ENCODE peak calls at places on chromosomes 7 and 10, in ten cellular contexts. J is mammary epithelial cell, Y is cardiac muscle cell, L is heart left ventricle, B is ovary, U is fibroblast of lung, Z is colonic mucosa, I is kidney, W is transverse colon, T is pancreas. V is an unnamed sample. For H3K36me3 and H3K4me1, the result is how much of the 10 kb centered on the place peaks cover.

GRCh38 chr10:28738200-28738599 is 60.9 kb downstream of the BAMBI start:
- DNase-seq in J (no peak), Y (no peak), L (no peak), B (no peak), U (no peak), Z (peak), I (no peak), W (no peak), T (no peak), V (no peak)

GRCh38 chr10:33008499-33009243 is 50.6 kb upstream of the ITGB1 start:
- DNase-seq in J (peak), Y (peak), L (no peak), B (peak), U (peak), Z (peak), I (no peak), W (peak), T (no peak), V (no peak)

GRCh38 chr10:62934258-62934657 is 118.1 kb upstream of the EGR2 start:
- DNase-seq in J (peak), Y (no peak), L (no peak), B (no peak), U (no peak), Z (no peak), I (no peak), W (no peak), T (no peak), V (no peak)

GRCh38 chr10:108327706-108328105 is 1163.2 kb upstream of the SORCS1 start:
- DNase-seq in J (peak), Y (no peak), L (no peak), B (no peak), U (no peak), Z (no peak), I (no peak), W (no peak), T (no peak), V (no peak)

GRCh38 chr10:10500941-10501340 is 516.7 kb upstream of the CELF2 start:
- DNase-seq in J (no peak), Y (peak), L (no peak), B (no peak), U (peak), Z (no peak), I (no peak), W (no peak), T (no peak), V (no peak)

GRCh38 chr7:107394301-107394700 is 75.6 kb upstream of the GPR22 start:
- DNase-seq in J (no peak), Y (peak), L (no peak), B (no peak), U (peak), Z (no peak), I (no peak), W (no peak), T (no peak), V (no peak)

GRCh38 chr10:34528320-34528719 is 286.8 kb downstream of the PARD3 start:
- DNase-seq in J (peak), Y (peak), L (no peak), B (no peak), U (peak), Z (no peak), I (no peak), W (no peak), T (no peak), V (no peak)

GRCh38 chr10:74437822-74438221 is 286.8 kb downstream of the ADK start:
- DNase-seq in J (peak), Y (peak), L (no peak), B (no peak), U (peak), Z (no peak), I (no peak), W (no peak), T (no peak), V (no peak)

GRCh38 chr10:12322583-12323131 is 26.7 kb upstream of the CAMK1D start:
- DNase-seq in J (no peak), Y (no peak), L (no peak), B (no peak), U (no peak), Z (no peak), I (no peak), W (no peak), T (no peak), V (no peak)

GRCh38 chr10:58115218-58116050 is 152.3 kb downstream of the IPMK start:
- DNase-seq in J (no peak), Y (no peak), L (no peak), B (no peak), U (no peak), Z (no peak), I (no peak), W (no peak), T (no peak), V (no peak)

GRCh38 chr7:105797652-105798051 is 78.7 kb downstream of the ATXN7L1 start:
- DNase-seq in J (no peak), Y (no peak), L (no peak), B (no peak), U (no peak), Z (no peak), I (no peak), W (no peak), T (no peak), V (no peak)

GRCh38 chr10:88989824-88990527 is 622 bp upstream of the FAS start:
- DNase-seq in J (peak), Y (peak), L (peak), B (no peak), U (peak), Z (no peak), I (no peak), W (no peak), T (no peak), V (no peak)

GRCh38 chr7:28708458-28708951 is 249.6 kb downstream of the TRIL start:
- DNase-seq in J (no peak), Y (no peak), L (no peak), B (no peak), U (no peak), Z (no peak), I (no peak), W (no peak), T (no peak), V (no peak)

GRCh38 chr7:42831051-42831952 is 80.6 kb downstream of the C7orf25 start:
- DNase-seq in J (peak), Y (peak), L (peak), B (peak), U (peak), Z (peak), I (no peak), W (peak), T (no peak), V (peak)

GRCh38 chr10:103554488-103555320 is 61.2 kb downstream of the NEURL1 start:
- DNase-seq in J (peak), Y (peak), L (peak), B (peak), U (peak), Z (peak), I (peak), W (peak), T (peak), V (peak)

GRCh38 chr7:127654404-127655392 is 2.7 kb downstream of the SND1 start:
- DNase-seq in J (peak), Y (peak), L (no peak), B (no peak), U (peak), Z (no peak), I (no peak), W (no peak), T (no peak), V (no peak)

GRCh38 chr10:52484426-52485065 is 170.5 kb downstream of the DKK1 start:
- DNase-seq in J (no peak), Y (no peak), L (no peak), B (no peak), U (no peak), Z (no peak), I (no peak), W (no peak), T (no peak), V (no peak)

GRCh38 chr7:150910996-150911422 is 58.7 kb downstream of the AOC1 start:
- DNase-seq in J (no peak), Y (no peak), L (no peak), B (no peak), U (no peak), Z (no peak), I (no peak), W (no peak), T (no peak), V (no peak)

GRCh38 chr7:150912427-150912826 is 60.1 kb downstream of the AOC1 start:
- DNase-seq in J (no peak), Y (no peak), L (no peak), B (no peak), U (no peak), Z (no peak), I (no peak), W (no peak), T (no peak), V (no peak)

GRCh38 chr7:150914196-150914595 is 61.9 kb downstream of the AOC1 start:
- DNase-seq in J (no peak), Y (no peak), L (no peak), B (no peak), U (no peak), Z (no peak), I (no peak), W (no peak), T (no peak), V (no peak)

GRCh38 chr7:150909192-150909591 is 56.9 kb downstream of the AOC1 start:
- DNase-seq in J (no peak), Y (no peak), L (no peak), B (no peak), U (no peak), Z (no peak), I (no peak), W (no peak), T (no peak), V (no peak)

DNA sequence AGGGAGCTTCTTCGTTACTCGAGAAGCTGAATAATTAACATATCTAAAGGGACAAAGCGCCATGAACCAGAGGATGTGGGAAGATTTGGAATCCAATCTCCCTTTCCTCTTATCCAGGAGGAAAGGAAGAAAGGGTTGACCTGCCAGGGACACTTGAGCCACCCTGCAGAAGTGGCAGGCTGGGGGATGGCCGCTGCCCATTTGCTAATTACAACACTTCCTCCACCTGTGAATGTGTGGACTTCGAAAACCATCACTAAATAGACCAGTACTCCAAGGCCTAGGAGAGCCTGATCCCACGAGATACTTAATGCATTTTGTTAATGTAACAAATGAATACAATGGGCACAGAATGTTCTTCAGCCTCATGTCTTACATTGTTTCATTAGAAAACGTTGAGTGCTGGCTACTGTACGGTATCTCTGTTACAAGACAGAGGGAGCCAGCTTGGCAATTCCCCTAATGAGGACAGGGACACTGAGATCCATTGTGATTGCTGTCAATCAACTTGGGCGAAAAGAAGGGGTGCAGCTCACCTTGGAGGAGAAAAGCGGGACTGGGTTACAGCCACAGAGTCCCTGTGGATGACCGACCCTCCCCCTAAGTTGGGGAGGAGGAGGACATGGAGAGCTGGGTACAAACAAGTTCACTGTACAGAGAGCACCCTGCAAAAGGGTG is 59.4 kb downstream of the AOC1 start:
- DNase-seq in J (no peak), Y (no peak), L (no peak), B (no peak), U (no peak), Z (no peak), I (no peak), W (no peak), T (no peak), V (no peak)
- H3K36me3 ChIP-seq in J (under half), Y (under half), L (under half), B (under half), U (under half), Z (under half), I (under half), W (under half), T (under half), V (under half)

GRCh38 chr7:100471021-100471420 is 7.0 kb upstream of the SPACDR start:
- DNase-seq in J (no peak), Y (no peak), L (no peak), B (no peak), U (no peak), Z (no peak), I (no peak), W (no peak), T (no peak), V (no peak)

GRCh38 chr7:100475549-100475948 is 3.5 kb downstream of the TSC22D4 start:
- DNase-seq in J (no peak), Y (no peak), L (peak), B (peak), U (no peak), Z (no peak), I (peak), W (no peak), T (no peak), V (no peak)

GRCh38 chr7:100472854-100473499 is 6.0 kb downstream of the TSC22D4 start:
- DNase-seq in J (peak), Y (peak), L (peak), B (no peak), U (no peak), Z (no peak), I (peak), W (no peak), T (no peak), V (peak)

GRCh38 chr7:100469227-100470044 is 5.4 kb upstream of the SPACDR start:
- DNase-seq in J (peak), Y (peak), L (peak), B (peak), U (peak), Z (peak), I (peak), W (peak), T (peak), V (peak)

DNA sequence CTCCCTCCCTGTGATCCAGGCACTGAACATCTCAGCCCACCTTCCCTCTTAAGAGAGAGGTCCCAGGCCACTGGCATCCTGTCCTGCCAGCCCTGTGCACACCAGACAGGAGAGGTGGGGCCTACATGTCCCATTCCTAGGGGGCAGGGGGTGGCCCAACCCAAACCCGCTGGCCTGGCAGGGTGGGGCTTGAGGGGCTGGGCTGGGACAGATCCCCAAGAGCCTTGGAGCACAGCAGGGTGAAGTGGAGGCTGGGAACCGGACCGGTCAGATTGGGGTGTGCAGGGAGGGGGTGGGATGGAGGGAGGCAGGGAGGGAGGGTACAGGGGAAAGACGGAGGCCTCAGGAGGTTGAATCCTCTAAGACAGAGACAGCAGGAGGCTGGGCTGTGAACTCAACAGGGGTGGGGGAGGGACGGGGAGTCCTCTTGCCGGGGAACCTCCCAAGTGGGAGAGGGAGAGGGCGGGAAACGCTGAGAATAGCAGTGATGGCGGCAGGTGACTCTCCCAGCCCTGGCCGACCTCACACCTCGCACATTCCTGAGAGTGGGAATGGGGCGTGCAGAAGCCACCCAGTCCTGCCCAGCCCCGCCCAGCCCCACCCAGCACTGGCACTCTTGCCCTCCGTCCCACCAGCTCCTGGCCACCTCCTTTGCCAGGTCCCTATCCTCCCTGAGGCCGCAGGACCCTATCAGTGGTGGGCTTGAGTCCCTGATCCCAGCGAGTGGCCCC is 6.7 kb downstream of the TSC22D4 start:
- DNase-seq in J (no peak), Y (no peak), L (no peak), B (no peak), U (no peak), Z (no peak), I (peak), W (peak), T (no peak), V (no peak)
- H3K4me1 ChIP-seq in J (under half), Y (under half), L (under half), B (under half), U (under half), Z (under half), I (under half), W (under half), T (under half), V (half or more)

GRCh38 chr7:66146701-66147100 is 32.1 kb downstream of the CRCP start:
- DNase-seq in J (no peak), Y (peak), L (no peak), B (no peak), U (peak), Z (no peak), I (no peak), W (no peak), T (no peak), V (no peak)
- H3K36me3 ChIP-seq in J (under half), Y (under half), L (half or more), B (under half), U (under half), Z (under half), I (under half), W (under half), T (under half), V (half or more)

GRCh38 chr7:101488826-101489572 is 126.3 kb downstream of the COL26A1 start:
- DNase-seq in J (no peak), Y (no peak), L (no peak), B (no peak), U (no peak), Z (peak), I (no peak), W (peak), T (no peak), V (no peak)

GRCh38 chr7:101496017-101496416 is 133.1 kb downstream of the MYL10 start:
- DNase-seq in J (no peak), Y (peak), L (no peak), B (no peak), U (no peak), Z (no peak), I (no peak), W (no peak), T (no peak), V (no peak)

GRCh38 chr7:101494602-101495329 is 132.1 kb downstream of the COL26A1 start:
- DNase-seq in J (no peak), Y (no peak), L (peak), B (no peak), U (no peak), Z (no peak), I (peak), W (no peak), T (no peak), V (no peak)
- H3K4me1 ChIP-seq in J (under half), Y (under half), L (under half), B (under half), U (under half), Z (under half), I (under half), W (under half), T (under half), V (under half)

DNA sequence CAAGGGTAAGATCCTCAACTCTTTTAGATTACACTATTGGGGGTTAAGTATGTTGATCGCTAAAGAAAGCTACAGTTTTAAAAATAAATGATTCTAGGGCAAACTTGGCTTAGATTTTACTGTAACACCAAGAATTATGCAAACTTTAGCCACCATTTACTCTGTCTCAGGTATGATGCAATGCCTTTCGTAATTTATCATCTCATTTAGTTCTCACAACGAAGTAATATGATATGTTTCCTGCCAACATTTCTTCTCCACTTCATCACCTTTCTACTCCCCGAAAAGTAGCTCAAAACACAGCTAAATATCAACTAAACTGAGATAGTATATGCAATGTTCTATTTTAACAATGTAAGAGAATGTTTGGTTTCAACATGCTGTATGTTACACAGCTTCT is 21.1 kb downstream of the FAM133B start:
- DNase-seq in J (no peak), Y (peak), L (no peak), B (no peak), U (peak), Z (no peak), I (no peak), W (no peak), T (no peak), V (no peak)
- H3K36me3 ChIP-seq in J (under half), Y (under half), L (half or more), B (under half), U (under half), Z (under half), I (under half), W (half or more), T (under half), V (half or more)

GRCh38 chr7:99108615-99109014 is 35.3 kb downstream of the SMURF1 start:
- DNase-seq in J (no peak), Y (no peak), L (no peak), B (no peak), U (no peak), Z (no peak), I (no peak), W (no peak), T (no peak), V (no peak)

GRCh38 chr7:99104631-99105030 is 39.3 kb downstream of the SMURF1 start:
- DNase-seq in J (no peak), Y (no peak), L (no peak), B (no peak), U (no peak), Z (no peak), I (no peak), W (no peak), T (no peak), V (no peak)

GRCh38 chr7:99105756-99106155 is 38.2 kb downstream of the SMURF1 start:
- DNase-seq in J (no peak), Y (no peak), L (no peak), B (no peak), U (peak), Z (no peak), I (no peak), W (no peak), T (no peak), V (no peak)

GRCh38 chr7:99106411-99106810 is 37.5 kb downstream of the SMURF1 start:
- DNase-seq in J (no peak), Y (no peak), L (no peak), B (no peak), U (no peak), Z (no peak), I (no peak), W (no peak), T (no peak), V (no peak)

GRCh38 chr7:99106869-99107268 is 37.0 kb downstream of the SMURF1 start:
- DNase-seq in J (peak), Y (no peak), L (no peak), B (no peak), U (no peak), Z (no peak), I (no peak), W (no peak), T (no peak), V (no peak)
- H3K4me1 ChIP-seq in J (half or more), Y (under half), L (under half), B (under half), U (under half), Z (under half), I (under half), W (under half), T (under half), V (half or more)

GRCh38 chr10:80163741-80164341 is 31.3 kb downstream of the PLAC9 start:
- DNase-seq in J (peak), Y (peak), L (peak), B (no peak), U (peak), Z (peak), I (no peak), W (peak), T (no peak), V (peak)
- H3K36me3 ChIP-seq in J (under half), Y (under half), L (half or more), B (under half), U (under half), Z (under half), I (under half), W (under half), T (under half), V (under half)

GRCh38 chr10:119272736-119273135 is 65.4 kb downstream of the GRK5 start:
- DNase-seq in J (no peak), Y (no peak), L (peak), B (peak), U (no peak), Z (no peak), I (no peak), W (no peak), T (no peak), V (no peak)
- H3K4me1 ChIP-seq in J (under half), Y (under half), L (under half), B (under half), U (under half), Z (under half), I (under half), W (under half), T (under half), V (half or more)

V was measured in tibial artery.